ENCODE peak calls at places on chromosome 9, in five cellular contexts. I is cerebellar cortex, Y is T47D, X is nephron progenitor cell, M is neural crest cell. J is an unnamed sample.

GRCh38 chr9:71518045-71518888 is 250.0 kb downstream of the CEMIP2 start:
- DNase-seq in I (no peak), Y (no peak), X (no peak), M (no peak), J (no peak)

GRCh38 chr9:129823163-129823933 is 588 bp downstream of the TOR1A start:
- DNase-seq in I (no peak), Y (no peak), X (peak), M (peak), J (no peak)

GRCh38 chr9:95091971-95092320 is 225.6 kb downstream of the FANCC start:
- DNase-seq in I (no peak), Y (no peak), X (no peak), M (no peak), J (no peak)

GRCh38 chr9:81635526-81636279 is 53.6 kb downstream of the TLE1 start:
- DNase-seq in I (no peak), Y (no peak), X (no peak), M (no peak), J (no peak)

GRCh38 chr9:137176302-137177182 is 4.7 kb upstream of the TMEM210 start:
- DNase-seq in I (peak), Y (peak), X (peak), M (no peak), J (peak)

GRCh38 chr9:95819636-95820035 is 55.9 kb upstream of the ERCC6L2 start:
- DNase-seq in I (no peak), Y (no peak), X (no peak), M (no peak), J (no peak)

GRCh38 chr9:93911136-93911745 is 43.9 kb downstream of the BARX1 start:
- DNase-seq in I (no peak), Y (no peak), X (no peak), M (no peak), J (no peak)

GRCh38 chr9:129996161-129996849 is 46.7 kb downstream of the FNBP1 start:
- DNase-seq in I (no peak), Y (no peak), X (no peak), M (no peak), J (no peak)

GRCh38 chr9:118891213-118891612 is 478.0 kb downstream of the BRINP1 start:
- DNase-seq in I (no peak), Y (no peak), X (no peak), M (no peak), J (no peak)

GRCh38 chr9:92971776-92972175 is 24.5 kb downstream of the FGD3 start:
- DNase-seq in I (no peak), Y (no peak), X (no peak), M (no peak), J (no peak)